ENCODE peak calls at places on chromosomes 5 and 9, in four cellular contexts. Z, J, W and Q are unnamed samples.

GRCh38 chr9:37943329-37944265 is 39.7 kb upstream of the SLC25A51 start:
- DNase-seq in W (no peak), J (no peak), Z (no peak), Q (no peak)

GRCh38 chr5:128920345-128921215 is 44.7 kb upstream of the SLC27A6 start:
- DNase-seq in J (no peak), Z (no peak), W (no peak), Q (no peak)

GRCh38 chr5:102815560-102816324 is 60.6 kb downstream of the PAM start:
- DNase-seq in J (no peak), Z (no peak), W (no peak), Q (no peak)

GRCh38 chr5:146947181-146947941 is 68.8 kb upstream of the PPP2R2B start:
- DNase-seq in Z (peak; percentile 39), W (peak; percentile 20), J (no peak), Q (no peak)

GRCh38 chr5:181052928-181053759 is 13.1 kb downstream of the BTNL9 start:
- DNase-seq in Z (peak; percentile 62), J (peak; percentile 79), W (no peak), Q (no peak)

GRCh38 chr9:93652604-93653592 is 76.5 kb downstream of the PHF2 start:
- DNase-seq in J (peak; percentile 79), W (no peak), Z (no peak), Q (peak; percentile 53)

GRCh38 chr5:54874337-54875021 is 110.9 kb downstream of the ESM1 start:
- DNase-seq in Z (no peak), J (no peak), W (no peak), Q (no peak)

GRCh38 chr9:93091453-93092081 is 4.5 kb upstream of the CARD19 start:
- DNase-seq in J (peak; percentile 72), Z (peak; percentile 0), W (no peak), Q (peak; percentile 69)

GRCh38 chr5:73030995-73031394 is 75.2 kb downstream of the FCHO2 start:
- DNase-seq in W (peak; percentile 14), J (no peak), Z (peak; percentile 53), Q (no peak)

GRCh38 chr5:150120617-150121447 is 34.5 kb upstream of the CSF1R start:
- DNase-seq in J (peak; percentile 79), Z (no peak), W (no peak), Q (peak; percentile 64)

GRCh38 chr9:77019010-77019809 is at the start of gene FOXB2:
- DNase-seq in J (no peak), Z (peak; percentile 45), W (peak; percentile 24), Q (no peak)
- H3K4me3 ChIP-seq in J (no peak within 1 kb of the TSS), Z (peak within 1 kb of the TSS; percentile 44), W (peak within 1 kb of the TSS; percentile 9), Q (peak within 1 kb of the TSS; percentile 61)

GRCh38 chr9:121737481-121737931 is 86.1 kb downstream of the DAB2IP start:
- DNase-seq in W (no peak), Z (no peak), J (no peak), Q (no peak)
- H3K4me3 ChIP-seq in W (no peak overlapping the region), Z (no peak overlapping the region), J (no peak overlapping the region), Q (no peak overlapping the region)

GRCh38 chr9:125910286-125910685 is 163.1 kb downstream of the PBX3 start:
- DNase-seq in Z (no peak), J (no peak), W (no peak), Q (no peak)
- H3K4me3 ChIP-seq in Z (no peak overlapping the region), J (no peak overlapping the region), W (no peak overlapping the region), Q (no peak overlapping the region)

GRCh38 chr9:131654857-131655577 is 84.9 kb downstream of the RAPGEF1 start:
- DNase-seq in J (peak; percentile 72), Z (no peak), W (no peak), Q (no peak)

GRCh38 chr9:131657031-131657377 is 82.9 kb downstream of the RAPGEF1 start:
- DNase-seq in W (no peak), J (no peak), Z (no peak), Q (no peak)

GRCh38 chr9:131657456-131657855 is 82.4 kb downstream of the RAPGEF1 start:
- DNase-seq in W (no peak), J (no peak), Z (no peak), Q (no peak)

GRCh38 chr9:131657890-131658752 is 81.8 kb downstream of the RAPGEF1 start:
- DNase-seq in W (no peak), Z (no peak), J (peak; percentile 43), Q (no peak)

DNA sequence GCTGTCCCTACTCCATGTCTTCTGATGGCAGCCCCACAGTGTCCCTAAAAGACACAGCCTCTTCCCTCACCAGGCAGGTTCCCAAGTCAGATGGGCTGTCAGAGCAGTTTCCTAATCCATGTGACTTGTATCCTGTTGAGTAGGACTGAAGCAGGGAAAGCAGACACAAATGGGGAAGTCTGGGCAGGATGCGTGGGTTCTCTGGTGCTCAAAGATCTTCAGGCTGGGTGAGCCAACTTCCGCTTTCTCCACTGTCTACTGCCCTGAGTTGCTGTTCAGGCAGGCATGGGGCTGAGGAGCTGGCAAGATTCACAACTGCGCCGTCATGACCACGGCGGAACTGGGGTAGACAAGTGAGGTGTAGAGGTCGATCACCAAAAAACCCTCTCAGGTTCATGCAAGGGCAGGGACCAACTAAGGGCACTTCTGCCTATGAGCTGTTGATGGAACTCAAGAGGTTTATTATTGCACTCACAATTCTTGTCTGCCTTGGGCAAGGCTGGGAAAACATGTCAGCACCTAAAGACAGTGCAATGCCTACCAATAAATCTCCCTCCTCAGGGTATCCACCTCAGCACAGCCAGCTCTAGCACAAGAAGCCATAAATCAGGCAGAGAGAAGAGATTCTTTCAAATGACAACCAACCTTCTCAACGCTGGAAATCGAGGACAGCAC is 83.4 kb downstream of the RAPGEF1 start:
- DNase-seq in W (no peak), Z (no peak), J (peak; percentile 91), Q (no peak)
- H3K4me3 ChIP-seq in W (no peak overlapping the region), Z (no peak overlapping the region), J (no peak overlapping the region), Q (no peak overlapping the region)

GRCh38 chr5:32251864-32252458 is 60.8 kb downstream of the MTMR12 start:
- DNase-seq in W (no peak), Z (no peak), J (no peak), Q (no peak)
- H3K4me3 ChIP-seq in W (no peak overlapping the region), Z (no peak overlapping the region), J (no peak overlapping the region), Q (no peak overlapping the region)